ENCODE peak calls at places on chromosome 16, in nine cellular contexts. One of them, this sample, is unnamed.

GRCh38 chr16:11576427-11577289 is 10.1 kb downstream of the LITAF start:
- DNase-seq in GM04503: no peak
- DNase-seq in SW480: no peak
- DNase-seq in activated CD4-positive, CD25-positive, alpha-beta regulatory T cell: no peak
- DNase-seq in spleen: peak
- DNase-seq in lower lobe of right lung: peak
- DNase-seq in WTC11: no peak
- DNase-seq in activated CD4-positive, alpha-beta T cell treated with anti-CD3 and anti-CD28 coated beads, Interleukin-2, amount 10 ng/mL, durations not matched to agents 7 days and 5 days: no peak
- DNase-seq in ureter: no peak
- DNase-seq in this sample: no peak

GRCh38 chr16:87303431-87303930 is 13.7 kb downstream of the C16orf95 start:
- DNase-seq in GM04503: no peak
- DNase-seq in SW480: peak
- DNase-seq in activated CD4-positive, CD25-positive, alpha-beta regulatory T cell: no peak
- DNase-seq in spleen: no peak
- DNase-seq in lower lobe of right lung: no peak
- DNase-seq in WTC11: no peak
- DNase-seq in activated CD4-positive, alpha-beta T cell treated with anti-CD3 and anti-CD28 coated beads, Interleukin-2, amount 10 ng/mL, durations not matched to agents 7 days and 5 days: peak
- DNase-seq in ureter: no peak
- DNase-seq in this sample: no peak

GRCh38 chr16:17461951-17462729 is 8.6 kb downstream of the XYLT1 start:
- DNase-seq in GM04503: no peak
- DNase-seq in SW480: no peak
- DNase-seq in activated CD4-positive, CD25-positive, alpha-beta regulatory T cell: no peak
- DNase-seq in spleen: peak
- DNase-seq in lower lobe of right lung: no peak
- DNase-seq in WTC11: no peak
- DNase-seq in activated CD4-positive, alpha-beta T cell treated with anti-CD3 and anti-CD28 coated beads, Interleukin-2, amount 10 ng/mL, durations not matched to agents 7 days and 5 days: no peak
- DNase-seq in ureter: no peak
- DNase-seq in this sample: no peak

GRCh38 chr16:89668790-89669158 is 11.1 kb downstream of the SPATA33 start:
- DNase-seq in GM04503: no peak
- DNase-seq in SW480: no peak
- DNase-seq in activated CD4-positive, CD25-positive, alpha-beta regulatory T cell: no peak
- DNase-seq in spleen: no peak
- DNase-seq in lower lobe of right lung: no peak
- DNase-seq in WTC11: no peak
- DNase-seq in activated CD4-positive, alpha-beta T cell treated with anti-CD3 and anti-CD28 coated beads, Interleukin-2, amount 10 ng/mL, durations not matched to agents 7 days and 5 days: no peak
- DNase-seq in ureter: no peak
- DNase-seq in this sample: no peak

GRCh38 chr16:89722392-89723278 is 1.3 kb downstream of the ZNF276 start:
- DNase-seq in GM04503: no peak
- DNase-seq in SW480: peak
- DNase-seq in activated CD4-positive, CD25-positive, alpha-beta regulatory T cell: peak
- DNase-seq in spleen: peak
- DNase-seq in lower lobe of right lung: peak
- DNase-seq in WTC11: no peak
- DNase-seq in activated CD4-positive, alpha-beta T cell treated with anti-CD3 and anti-CD28 coated beads, Interleukin-2, amount 10 ng/mL, durations not matched to agents 7 days and 5 days: peak
- DNase-seq in ureter: peak
- DNase-seq in this sample: peak

GRCh38 chr16:53952215-53953208 is 248.6 kb downstream of the FTO start:
- DNase-seq in GM04503: no peak
- DNase-seq in SW480: peak
- DNase-seq in activated CD4-positive, CD25-positive, alpha-beta regulatory T cell: no peak
- DNase-seq in spleen: no peak
- DNase-seq in lower lobe of right lung: no peak
- DNase-seq in WTC11: no peak
- DNase-seq in activated CD4-positive, alpha-beta T cell treated with anti-CD3 and anti-CD28 coated beads, Interleukin-2, amount 10 ng/mL, durations not matched to agents 7 days and 5 days: no peak
- DNase-seq in ureter: no peak
- DNase-seq in this sample: no peak

GRCh38 chr16:85541181-85541580 is 71.9 kb upstream of the GSE1 start:
- DNase-seq in GM04503: no peak
- DNase-seq in SW480: no peak
- DNase-seq in activated CD4-positive, CD25-positive, alpha-beta regulatory T cell: no peak
- DNase-seq in spleen: no peak
- DNase-seq in lower lobe of right lung: no peak
- DNase-seq in WTC11: no peak
- DNase-seq in activated CD4-positive, alpha-beta T cell treated with anti-CD3 and anti-CD28 coated beads, Interleukin-2, amount 10 ng/mL, durations not matched to agents 7 days and 5 days: no peak
- DNase-seq in ureter: no peak
- DNase-seq in this sample: no peak

GRCh38 chr16:19884021-19884485 is 595 bp downstream of the GPRC5B start:
- DNase-seq in GM04503: no peak
- DNase-seq in SW480: no peak
- DNase-seq in activated CD4-positive, CD25-positive, alpha-beta regulatory T cell: peak
- DNase-seq in spleen: peak
- DNase-seq in lower lobe of right lung: peak
- DNase-seq in WTC11: peak
- DNase-seq in activated CD4-positive, alpha-beta T cell treated with anti-CD3 and anti-CD28 coated beads, Interleukin-2, amount 10 ng/mL, durations not matched to agents 7 days and 5 days: no peak
- DNase-seq in ureter: no peak
- DNase-seq in this sample: no peak

GRCh38 chr16:64077242-64077641 is 1044.6 kb downstream of the CDH11 start:
- DNase-seq in GM04503: no peak
- DNase-seq in SW480: no peak
- DNase-seq in activated CD4-positive, CD25-positive, alpha-beta regulatory T cell: no peak
- DNase-seq in spleen: no peak
- DNase-seq in lower lobe of right lung: no peak
- DNase-seq in WTC11: no peak
- DNase-seq in activated CD4-positive, alpha-beta T cell treated with anti-CD3 and anti-CD28 coated beads, Interleukin-2, amount 10 ng/mL, durations not matched to agents 7 days and 5 days: no peak
- DNase-seq in ureter: no peak
- DNase-seq in this sample: no peak

GRCh38 chr16:87342978-87343752 is 26.0 kb upstream of the C16orf95 start:
- DNase-seq in GM04503: no peak
- DNase-seq in SW480: no peak
- DNase-seq in activated CD4-positive, CD25-positive, alpha-beta regulatory T cell: no peak
- DNase-seq in spleen: no peak
- DNase-seq in lower lobe of right lung: no peak
- DNase-seq in WTC11: no peak
- DNase-seq in activated CD4-positive, alpha-beta T cell treated with anti-CD3 and anti-CD28 coated beads, Interleukin-2, amount 10 ng/mL, durations not matched to agents 7 days and 5 days: no peak
- DNase-seq in ureter: no peak
- DNase-seq in this sample: no peak